ENCODE peak calls at places on chromosomes 12 and 14, in four cellular contexts. F is vagina, A is K562, T is HepG2. S is an unnamed sample.

GRCh38 chr14:74959596-74960180 is 4.3 kb upstream of the PGF start:
- DNase-seq in F (no peak), A (no peak), T (no peak), S (no peak)

GRCh38 chr12:100512692-100513091 is 39.0 kb downstream of the NR1H4 start:
- DNase-seq in F (no peak), A (no peak), T (peak), S (no peak)

GRCh38 chr14:33457617-33458016 is 493.3 kb downstream of the EGLN3 start:
- DNase-seq in F (no peak), A (no peak), T (no peak), S (no peak)

GRCh38 chr14:82854851-82855250 is 1321.2 kb upstream of the SEL1L start:
- DNase-seq in F (no peak), A (no peak), T (no peak), S (no peak)

GRCh38 chr12:52080403-52081201 is 1.1 kb downstream of the SMIM41 start:
- DNase-seq in F (no peak), A (no peak), T (no peak), S (no peak)

GRCh38 chr14:105087963-105088811 is 23.0 kb upstream of the GPR132 start:
- DNase-seq in F (no peak), A (peak), T (peak), S (no peak)

GRCh38 chr14:67785270-67786109 is 30.9 kb downstream of the ZFYVE26 start:
- DNase-seq in F (no peak), A (no peak), T (no peak), S (no peak)

GRCh38 chr12:93857917-93858513 is 180.8 kb downstream of the CRADD start:
- DNase-seq in F (no peak), A (no peak), T (no peak), S (no peak)

GRCh38 chr12:59595097-59595496 is 732 bp upstream of the SLC16A7 start:
- DNase-seq in F (no peak), A (no peak), T (no peak), S (no peak)

GRCh38 chr12:6338955-6339761 is 2.7 kb downstream of the TNFRSF1A start:
- DNase-seq in F (no peak), A (no peak), T (no peak), S (no peak)

GRCh38 chr12:131137836-131138637 is 184.3 kb downstream of the ADGRD1 start:
- DNase-seq in F (no peak), A (peak), T (no peak), S (no peak)

GRCh38 chr12:48422060-48422459 is 50.3 kb upstream of the ANP32D start:
- DNase-seq in F (no peak), A (no peak), T (no peak), S (no peak)

GRCh38 chr14:105005329-105005928 is 15.5 kb downstream of the CDCA4 start:
- DNase-seq in F (no peak), A (no peak), T (no peak), S (no peak)

GRCh38 chr12:27194644-27195043 is 49.4 kb upstream of the STK38L start:
- DNase-seq in F (no peak), A (no peak), T (no peak), S (no peak)

GRCh38 chr12:27191531-27191930 is 52.6 kb upstream of the STK38L start:
- DNase-seq in F (no peak), A (no peak), T (no peak), S (no peak)

GRCh38 chr12:27192118-27192802 is 51.8 kb upstream of the STK38L start:
- DNase-seq in F (no peak), A (no peak), T (no peak), S (no peak)

GRCh38 chr12:27193106-27193505 is 51.0 kb upstream of the STK38L start:
- DNase-seq in F (no peak), A (no peak), T (no peak), S (no peak)

DNA sequence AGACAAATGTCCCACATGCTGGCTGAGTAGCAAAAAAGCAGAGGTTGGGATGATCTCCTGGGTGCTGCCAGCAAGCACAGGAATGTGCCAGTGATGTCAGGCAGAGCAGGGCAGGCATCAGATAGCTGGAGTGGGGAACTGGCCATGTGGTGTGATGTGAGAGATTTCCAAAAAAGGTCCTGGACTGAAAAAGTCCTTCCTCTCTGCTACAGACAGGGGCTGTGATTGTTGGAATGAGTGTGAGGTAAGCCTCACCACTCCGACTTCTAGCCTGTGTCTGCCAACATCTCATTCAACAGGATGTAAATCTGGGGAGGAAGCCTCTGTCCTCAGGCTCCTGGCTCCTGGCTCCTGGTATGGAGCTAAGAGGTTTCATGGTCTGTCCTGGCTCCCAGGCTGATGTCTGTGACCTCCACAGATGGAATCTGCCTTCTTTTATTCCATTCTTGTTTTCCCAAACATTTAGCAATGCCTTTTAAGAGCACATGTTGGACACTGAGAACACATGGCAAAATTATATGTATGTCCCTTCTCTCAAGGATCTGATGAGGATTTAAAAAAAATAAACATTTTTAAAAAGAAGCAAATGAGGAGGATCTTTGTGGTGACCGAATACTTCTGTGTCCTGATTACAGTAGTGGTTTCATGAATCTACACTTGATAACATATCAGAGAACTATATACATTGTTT is 50.1 kb upstream of the STK38L start:
- DNase-seq in F (no peak), A (no peak), T (no peak), S (no peak)
- TF ChIP-seq POLR2AphosphoS5 in F (no peak), A (no peak), T (no peak), S (no peak)

GRCh38 chr12:8475508-8475907 is 19.7 kb downstream of the CLEC6A start:
- DNase-seq in F (no peak), A (no peak), T (no peak), S (no peak)
- TF ChIP-seq POLR2AphosphoS5 in F (no peak), A (no peak), T (no peak), S (no peak)

DNA sequence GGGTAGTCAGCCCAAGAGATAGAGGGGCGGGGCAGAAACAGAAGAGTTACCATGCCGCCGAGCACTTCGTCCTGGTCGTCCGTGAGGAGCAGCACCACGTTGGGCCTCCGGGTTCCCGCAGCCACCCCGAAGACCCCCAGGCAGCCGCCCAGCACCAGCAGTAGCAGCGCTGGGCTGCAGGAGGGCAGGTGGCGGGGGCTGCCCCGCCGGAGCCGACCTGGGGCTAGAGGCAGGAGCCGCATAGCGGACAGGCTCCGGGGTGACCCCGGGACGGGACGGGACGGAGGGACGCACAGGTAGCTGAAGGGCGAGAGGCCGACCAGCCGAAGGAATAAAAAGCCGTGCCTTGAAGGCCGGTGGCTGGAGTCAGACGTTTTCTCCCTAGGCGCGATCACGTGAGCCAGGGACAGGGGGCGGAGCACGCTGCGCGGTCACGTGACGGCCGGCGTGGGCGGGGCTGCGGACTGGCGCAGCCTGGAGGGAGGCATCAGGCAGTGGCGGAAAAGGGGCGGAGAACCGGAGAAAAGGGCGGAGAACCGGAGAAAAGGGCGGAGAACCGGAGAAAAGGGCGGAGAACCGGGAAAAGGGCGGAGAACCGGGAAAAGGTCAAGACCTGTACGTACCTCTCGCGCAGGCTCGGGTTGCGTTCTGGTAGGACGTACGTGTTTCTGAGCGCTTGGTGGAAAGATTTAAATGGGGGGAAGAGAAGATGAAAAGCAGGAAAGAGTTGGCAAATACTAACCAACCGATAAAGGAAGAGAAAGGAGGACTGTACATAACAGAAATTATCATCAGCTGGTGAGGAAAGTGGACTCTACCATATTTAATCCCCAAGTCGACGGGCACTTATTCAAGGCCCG is at the start of gene GNS:
- DNase-seq in F (peak), A (peak), T (peak), S (peak)
- TF ChIP-seq POLR2AphosphoS5 in F (peak), A (peak), T (peak), S (peak)

DNA sequence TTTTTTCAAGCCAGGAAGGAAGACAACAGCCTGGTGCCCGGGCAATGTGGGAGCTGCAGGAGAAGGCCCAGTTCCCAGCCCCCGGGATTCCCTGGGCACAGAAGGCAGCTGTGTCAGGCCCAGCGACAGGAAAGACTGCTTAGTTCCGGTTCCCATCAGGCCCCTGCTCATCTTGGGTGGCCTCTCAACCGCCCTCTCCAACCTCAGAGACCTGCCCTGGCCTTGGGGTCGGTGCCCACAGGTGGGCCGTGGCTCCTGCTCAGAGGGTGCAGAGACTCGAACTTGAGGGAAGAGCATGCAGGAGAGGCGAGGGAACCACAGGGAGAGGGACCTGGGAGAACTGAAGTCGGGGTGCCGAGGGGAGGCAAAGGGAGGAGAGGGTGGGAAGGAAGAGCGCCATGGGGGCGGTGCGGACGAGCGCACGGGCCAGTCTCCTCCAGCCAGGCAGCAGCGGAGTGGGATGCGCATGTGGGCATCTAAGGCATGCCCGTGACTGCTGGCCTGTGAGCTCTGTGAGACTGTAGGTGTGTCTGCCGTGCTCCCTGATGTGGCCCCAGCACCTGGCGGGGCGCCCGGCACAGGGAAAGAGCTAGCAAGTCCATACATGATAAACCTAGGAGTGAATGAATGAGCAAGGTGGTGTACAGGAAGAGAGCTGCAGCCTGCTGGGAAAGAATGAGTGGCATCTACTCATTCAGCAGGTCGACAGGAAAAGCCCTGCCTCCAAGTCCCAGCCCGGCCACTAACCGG is 42.7 kb downstream of the SSH1 start:
- DNase-seq in F (no peak), A (no peak), T (no peak), S (no peak)
- TF ChIP-seq POLR2AphosphoS5 in F (peak), A (no peak), T (no peak), S (no peak)

GRCh38 chr12:57148469-57149308 is 1.3 kb upstream of the LRP1-AS start:
- DNase-seq in F (no peak), A (no peak), T (peak), S (peak)

GRCh38 chr12:57150400-57150799 is 3.0 kb upstream of the LRP1-AS start:
- DNase-seq in F (no peak), A (no peak), T (no peak), S (no peak)

GRCh38 chr12:57146925-57147640 is at the start of gene LRP1-AS:
- DNase-seq in F (no peak), A (no peak), T (peak), S (no peak)

GRCh38 chr12:57147641-57147944 is 174 bp upstream of the LRP1-AS start:
- DNase-seq in F (no peak), A (no peak), T (peak), S (no peak)

GRCh38 chr12:57149309-57149900 is 2.0 kb upstream of the LRP1-AS start:
- DNase-seq in F (no peak), A (no peak), T (peak), S (no peak)
- TF ChIP-seq POLR2AphosphoS5 in F (peak), A (no peak), T (no peak), S (no peak)

GRCh38 chr12:102062419-102062806 is 622 bp upstream of the WASHC3 start:
- DNase-seq in F (no peak), A (no peak), T (no peak), S (no peak)

GRCh38 chr12:102063066-102063465 is 1.3 kb upstream of the WASHC3 start:
- DNase-seq in F (no peak), A (no peak), T (peak), S (no peak)

GRCh38 chr12:102059343-102059742 is 2.4 kb downstream of the WASHC3 start:
- DNase-seq in F (no peak), A (no peak), T (peak), S (no peak)

GRCh38 chr12:102061556-102062418 is at the start of gene WASHC3:
- DNase-seq in F (no peak), A (peak), T (peak), S (peak)

DNA sequence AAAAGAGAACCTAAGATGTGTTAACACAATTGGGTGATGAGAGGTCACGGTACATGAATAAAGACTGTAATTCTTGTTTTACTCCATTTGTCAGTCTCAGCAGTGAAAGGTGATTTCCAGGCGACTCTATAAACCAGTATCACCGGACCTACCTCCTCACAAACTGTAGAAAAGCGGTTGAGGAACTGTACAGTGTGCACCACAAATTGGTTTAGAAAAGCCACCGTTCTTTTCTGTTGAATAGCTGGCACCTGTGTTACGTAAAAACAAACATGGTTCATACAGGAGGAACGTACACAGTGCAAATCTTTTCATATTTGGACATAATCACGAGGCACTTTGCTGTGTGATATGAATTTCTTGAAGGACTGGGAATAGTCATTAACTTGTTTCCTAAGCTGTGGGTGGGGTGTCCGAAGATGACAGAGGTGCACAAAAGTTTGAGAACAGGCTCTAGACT is 665 bp downstream of the WASHC3 start:
- DNase-seq in F (no peak), A (no peak), T (peak), S (peak)
- TF ChIP-seq POLR2AphosphoS5 in F (no peak), A (no peak), T (no peak), S (no peak)

DNA sequence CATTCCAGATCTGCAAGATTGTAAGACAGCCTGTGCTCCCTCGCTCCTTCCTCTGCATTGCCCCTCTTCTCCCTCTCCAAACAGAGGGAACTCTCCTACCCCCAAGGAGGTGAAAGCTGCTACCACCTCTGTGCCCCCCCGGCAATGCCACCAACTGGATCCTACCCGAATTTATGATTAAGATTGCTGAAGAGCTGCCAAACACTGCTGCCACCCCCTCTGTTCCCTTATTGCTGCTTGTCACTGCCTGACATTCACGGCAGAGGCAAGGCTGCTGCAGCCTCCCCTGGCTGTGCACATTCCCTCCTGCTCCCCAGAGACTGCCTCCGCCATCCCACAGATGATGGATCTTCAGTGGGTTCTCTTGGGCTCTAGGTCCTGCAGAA is 37.4 kb downstream of the DAD1 start:
- DNase-seq in F (no peak), A (no peak), T (no peak), S (peak)
- TF ChIP-seq POLR2AphosphoS5 in F (no peak), A (no peak), T (no peak), S (no peak)

GRCh38 chr14:93976477-93977057 is at the start of gene ASB2:
- DNase-seq in F (no peak), A (no peak), T (no peak), S (no peak)
- TF ChIP-seq POLR2AphosphoS5 in F (no peak), A (no peak), T (no peak), S (no peak)

GRCh38 chr12:9648701-9649531 is 20.6 kb upstream of the CLEC2D start:
- DNase-seq in F (no peak), A (no peak), T (no peak), S (no peak)
- TF ChIP-seq POLR2AphosphoS5 in F (no peak), A (no peak), T (no peak), S (no peak)

GRCh38 chr14:69657961-69658360 is 46.6 kb downstream of the SUSD6 start:
- DNase-seq in F (no peak), A (peak), T (peak), S (no peak)
- TF ChIP-seq POLR2AphosphoS5 in F (no peak), A (no peak), T (no peak), S (no peak)

S was measured in HL-60.